ENCODE peak calls at places on chromosomes 16 and 17, in four cellular contexts. Z, K, F and G are unnamed samples.

GRCh38 chr16:11390573-11391495 is 45.6 kb downstream of the RMI2 start:
- DNase-seq in Z (no peak), K (no peak), F (peak; percentile 28), G (no peak)

GRCh38 chr17:62966426-62967110 is 533 bp downstream of the TANC2 start:
- DNase-seq in Z (no peak), K (no peak), F (peak; percentile 80), G (peak; percentile 10)

GRCh38 chr17:67830440-67830839 is 5.1 kb downstream of the BPTF start:
- DNase-seq in Z (no peak), K (no peak), F (no peak), G (no peak)

GRCh38 chr17:77674358-77674757 is 284.1 kb upstream of the TNRC6C start:
- DNase-seq in Z (no peak), K (no peak), F (no peak), G (no peak)

GRCh38 chr16:73172621-73173312 is 124.8 kb upstream of the ZFHX3 start:
- DNase-seq in Z (no peak), K (no peak), F (peak; percentile 71), G (no peak)

GRCh38 chr17:17581509-17581908 is 10.0 kb downstream of the PEMT start:
- DNase-seq in Z (no peak), K (no peak), F (no peak), G (no peak)

GRCh38 chr16:28212532-28212873 is 738 bp upstream of the XPO6 start:
- DNase-seq in Z (no peak), K (peak; percentile 7), F (no peak), G (no peak)

GRCh38 chr16:533391-534088 is 6.0 kb downstream of the CAPN15 start:
- DNase-seq in Z (no peak), K (peak; percentile 48), F (no peak), G (no peak)

GRCh38 chr16:87507351-87508069 is 14.7 kb upstream of the ZCCHC14 start:
- DNase-seq in Z (no peak), K (no peak), F (no peak), G (no peak)

GRCh38 chr16:89044394-89045180 is 49.1 kb upstream of the ACSF3 start:
- DNase-seq in Z (no peak), K (no peak), F (peak; percentile 20), G (no peak)

GRCh38 chr17:29124135-29124930 is 55.9 kb downstream of the MYO18A start:
- DNase-seq in Z (no peak), K (peak; percentile 77), F (no peak), G (peak; percentile 36)

GRCh38 chr17:82274134-82275020 is 877 bp upstream of the CSNK1D start:
- DNase-seq in Z (no peak), K (no peak), F (no peak), G (no peak)

GRCh38 chr17:44219636-44220210 is at the start of gene UBTF:
- DNase-seq in Z (peak; percentile 64), K (peak; percentile 46), F (peak; percentile 76), G (peak; percentile 76)

GRCh38 chr16:20073203-20074088 is at the start of gene GPR139:
- DNase-seq in Z (no peak), K (no peak), F (no peak), G (no peak)

GRCh38 chr17:58352843-58353719 is 1.1 kb upstream of the SUPT4H1 start:
- DNase-seq in Z (no peak), K (peak; percentile 67), F (peak; percentile 57), G (no peak)

GRCh38 chr17:33598795-33599194 is 305.7 kb upstream of the ASIC2 start:
- DNase-seq in Z (no peak), K (no peak), F (no peak), G (no peak)